ENCODE peak calls at places on chromosomes 12 and 14, in seven cellular contexts. V, K, U, A, W, D and G are unnamed samples.

GRCh38 chr14:30115756-30116155 is 188.1 kb upstream of the PRKD1 start:
- DNase-seq in V (no peak), K (no peak), U (no peak), A (no peak), W (no peak), D (no peak), G (no peak)

GRCh38 chr12:53770281-53770680 is 18.5 kb upstream of the CISTR start:
- DNase-seq in V (no peak), K (no peak), U (no peak), A (no peak), W (peak; percentile 42), D (no peak), G (no peak)

GRCh38 chr12:34397591-34398365 is 375.5 kb downstream of the ALG10 start:
- DNase-seq in V (no peak), K (no peak), U (peak; percentile 0), A (no peak), W (no peak), D (no peak), G (no peak)

GRCh38 chr12:130119241-130119861 is 42.9 kb upstream of the FZD10 start:
- DNase-seq in V (no peak), K (no peak), U (no peak), A (no peak), W (no peak), D (no peak), G (no peak)

GRCh38 chr14:63689132-63689531 is 38.7 kb downstream of the SGPP1 start:
- DNase-seq in V (no peak), K (no peak), U (no peak), A (no peak), W (no peak), D (no peak), G (peak; percentile 88)

GRCh38 chr14:72172597-72172996 is 240.4 kb downstream of the RGS6 start:
- DNase-seq in V (no peak), K (no peak), U (no peak), A (no peak), W (no peak), D (no peak), G (no peak)

GRCh38 chr14:104090071-104090748 is 4.7 kb downstream of the ASPG start:
- DNase-seq in V (no peak), K (no peak), U (no peak), A (no peak), W (no peak), D (no peak), G (no peak)

GRCh38 chr12:29439506-29439905 is 58.0 kb downstream of the OVCH1 start:
- DNase-seq in V (no peak), K (no peak), U (no peak), A (no peak), W (no peak), D (no peak), G (no peak)

GRCh38 chr14:71586131-71586893 is 345.9 kb upstream of the RGS6 start:
- DNase-seq in V (no peak), K (no peak), U (peak; percentile 20), A (no peak), W (no peak), D (no peak), G (no peak)

GRCh38 chr14:71555654-71556559 is 376.3 kb upstream of the RGS6 start:
- DNase-seq in V (peak; percentile 44), K (peak; percentile 98), U (no peak), A (no peak), W (no peak), D (peak; percentile 4), G (no peak)

GRCh38 chr14:24275524-24276139 is 4.2 kb upstream of the RABGGTA start:
- DNase-seq in V (peak; percentile 44), K (no peak), U (no peak), A (no peak), W (no peak), D (peak; percentile 47), G (no peak)

GRCh38 chr14:90829677-90830076 is 13.4 kb upstream of the TTC7B start:
- DNase-seq in V (no peak), K (no peak), U (no peak), A (no peak), W (no peak), D (no peak), G (no peak)

GRCh38 chr12:126936181-126936851 is 1330.7 kb upstream of the TMEM132C start:
- DNase-seq in V (no peak), K (peak; percentile 7), U (no peak), A (no peak), W (peak; percentile 19), D (no peak), G (no peak)

GRCh38 chr14:68753696-68754095 is 39.2 kb downstream of the ZFP36L1 start:
- DNase-seq in V (no peak), K (no peak), U (no peak), A (no peak), W (no peak), D (no peak), G (no peak)

GRCh38 chr14:22977684-22978486 is 4.5 kb downstream of the AJUBA start:
- DNase-seq in V (no peak), K (no peak), U (peak; percentile 47), A (peak; percentile 88), W (no peak), D (peak; percentile 100), G (no peak)

GRCh38 chr12:7989827-7990491 is 42.6 kb upstream of the FOXJ2 start:
- DNase-seq in V (peak; percentile 58), K (no peak), U (no peak), A (no peak), W (no peak), D (no peak), G (no peak)

GRCh38 chr12:119857036-119857435 is 20.1 kb downstream of the CIT start:
- DNase-seq in V (no peak), K (no peak), U (no peak), A (no peak), W (no peak), D (no peak), G (no peak)
- TF ChIP-seq JUND in V (no peak), K (no peak), U (no peak), A (no peak), W (no peak), D (no peak), G (no peak)

GRCh38 chr14:67359319-67359774 is 257 bp downstream of the ATP6V1D start:
- DNase-seq in V (no peak), K (no peak), U (no peak), A (no peak), W (no peak), D (peak; percentile 3), G (no peak)

GRCh38 chr14:67360469-67361206 is 510 bp downstream of the EIF2S1 start:
- DNase-seq in V (peak; percentile 28), K (no peak), U (no peak), A (no peak), W (no peak), D (peak; percentile 5), G (no peak)

GRCh38 chr14:67358914-67359313 is 690 bp downstream of the ATP6V1D start:
- DNase-seq in V (peak; percentile 24), K (no peak), U (no peak), A (no peak), W (no peak), D (no peak), G (peak; percentile 19)

GRCh38 chr14:67359775-67360468 is at the start of the genes ATP6V1D and EIF2S1:
- DNase-seq in V (peak; percentile 98), K (peak; percentile 98), U (peak; percentile 96), A (peak; percentile 98), W (peak; percentile 99), D (peak; percentile 98), G (peak; percentile 94)

DNA sequence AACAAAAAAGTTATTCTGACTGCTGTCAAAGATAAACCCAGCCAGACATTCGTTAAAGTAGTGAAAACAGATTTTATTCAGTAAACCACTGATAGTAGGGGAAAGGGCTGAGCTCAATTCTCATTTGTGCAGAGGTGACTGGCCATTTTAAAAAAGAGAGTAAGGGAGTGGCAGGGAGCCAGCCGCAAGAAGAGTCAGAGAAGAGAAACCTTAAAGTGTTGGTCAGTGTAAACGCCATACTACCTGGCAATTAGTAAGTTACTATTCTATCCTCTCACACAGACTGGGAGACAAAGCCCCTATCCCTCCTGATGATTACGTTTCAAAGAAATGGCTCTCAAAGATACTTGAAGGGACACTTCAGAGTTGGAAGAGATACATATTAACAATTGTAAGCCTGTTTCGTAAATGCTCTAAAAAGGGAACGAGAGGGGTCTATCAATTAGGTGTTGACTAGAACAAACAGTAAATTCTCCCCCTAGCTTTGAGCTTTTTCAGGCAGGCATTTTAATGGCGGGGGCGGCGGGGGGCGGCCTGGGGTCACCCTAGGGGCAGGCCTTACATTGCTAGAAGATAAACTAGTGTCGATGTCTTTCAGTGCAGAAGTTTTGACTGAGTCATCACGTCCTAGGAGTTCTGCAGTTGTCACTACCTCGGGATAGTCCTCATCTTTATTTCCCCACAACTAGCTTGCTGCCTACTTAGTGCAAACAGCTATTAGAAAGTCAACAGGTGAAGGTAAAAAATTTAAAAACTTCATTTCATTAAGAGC is 1.8 kb downstream of the ATP6V1D start:
- DNase-seq in V (peak; percentile 80), K (no peak), U (no peak), A (no peak), W (no peak), D (no peak), G (no peak)
- TF ChIP-seq JUND in V (peak; percentile 26), K (no peak), U (no peak), A (no peak), W (no peak), D (no peak), G (no peak)

DNA sequence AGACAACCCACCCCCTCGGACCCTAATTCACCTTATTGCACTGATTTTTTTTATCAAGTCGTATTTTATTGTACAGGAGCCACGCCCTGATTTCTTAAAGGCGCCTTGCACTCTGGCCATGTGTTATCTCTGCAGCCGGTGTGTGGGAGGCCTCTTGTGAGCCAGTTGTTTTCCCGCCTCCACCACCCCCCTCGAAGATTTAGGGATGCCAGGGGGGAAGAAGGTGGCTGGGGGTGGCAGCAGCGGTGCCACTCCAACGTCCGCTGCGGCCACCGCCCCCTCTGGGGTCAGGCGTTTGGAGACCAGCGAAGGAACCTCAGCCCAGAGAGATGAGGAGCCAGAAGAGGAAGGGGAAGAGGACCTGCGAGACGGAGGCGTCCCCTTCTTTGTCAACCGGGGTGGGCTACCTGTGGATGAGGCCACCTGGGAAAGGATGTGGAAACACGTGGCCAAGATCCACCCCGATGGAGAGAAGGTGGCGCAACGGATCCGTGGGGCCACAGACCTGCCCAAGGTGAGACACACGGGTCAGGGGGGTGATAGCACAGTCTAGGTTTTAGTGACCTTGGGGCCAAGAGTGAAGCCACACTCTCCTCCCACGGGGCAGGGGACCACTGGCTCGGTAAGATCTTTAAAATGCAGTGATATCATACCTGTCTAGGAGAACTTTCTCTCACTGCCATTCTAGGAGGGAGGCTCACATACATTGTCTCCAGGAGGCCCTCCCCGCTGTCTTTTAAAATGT is 1.5 kb downstream of the VASH1 start:
- DNase-seq in V (no peak), K (no peak), U (no peak), A (no peak), W (no peak), D (no peak), G (no peak)
- TF ChIP-seq JUND in V (no peak), K (no peak), U (no peak), A (no peak), W (no peak), D (no peak), G (no peak)

DNA sequence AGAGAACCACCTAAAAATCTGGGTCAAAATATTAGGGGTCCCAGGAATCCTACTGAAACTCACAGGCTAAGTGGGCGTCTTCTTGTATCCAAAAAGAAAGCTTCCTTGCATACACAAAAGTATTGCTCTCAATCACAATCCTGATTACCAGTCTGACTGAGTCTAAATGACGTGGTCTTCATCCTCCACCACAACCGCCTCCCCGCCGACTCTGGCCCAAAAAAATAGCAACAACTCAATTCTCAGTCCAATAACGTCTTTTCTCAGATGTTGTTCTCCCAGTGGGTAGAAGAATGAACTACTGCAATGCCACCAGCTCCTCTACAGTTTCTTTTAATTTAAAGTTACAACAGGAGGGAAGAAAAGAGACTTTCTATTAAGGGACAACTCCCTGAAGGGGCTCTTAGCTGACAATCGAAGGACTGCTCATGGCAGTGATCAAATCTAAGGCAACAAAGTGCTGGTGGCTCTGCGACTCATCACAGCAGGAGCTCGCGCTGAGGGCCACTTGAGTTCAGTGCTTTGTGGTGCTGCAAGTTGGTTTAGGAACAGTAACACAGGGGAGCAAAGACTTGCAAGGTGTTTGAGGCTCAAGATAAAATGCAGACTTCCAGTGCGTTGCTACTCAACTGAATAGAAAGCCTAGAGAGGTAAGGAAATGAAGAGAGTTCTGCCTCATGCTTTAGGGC is 394.1 kb downstream of the BCAT1 start:
- DNase-seq in V (no peak), K (no peak), U (no peak), A (no peak), W (no peak), D (no peak), G (no peak)
- TF ChIP-seq JUND in V (no peak), K (no peak), U (no peak), A (no peak), W (no peak), D (no peak), G (no peak)